ENCODE peak calls at places on chromosomes 1 and 21, in five cellular contexts. U is GM12892, J is gastrocnemius medialis, T is breast epithelium, B is tibial nerve. H is an unnamed sample.

GRCh38 chr1:90973897-90974798 is 47.7 kb downstream of the ZNF644 start:
- DNase-seq in U (no peak), J (no peak), T (no peak), B (no peak), H (no peak)

GRCh38 chr1:206668874-206669410 is 15.8 kb upstream of the MAPKAPK2 start:
- DNase-seq in U (no peak), J (no peak), T (no peak), B (no peak), H (no peak)

GRCh38 chr1:148318123-148318899 is 164.8 kb downstream of the PPIAL4G start:
- DNase-seq in U (no peak), J (no peak), T (no peak), B (no peak), H (peak; percentile 89)

GRCh38 chr1:1272341-1273151 is 1.1 kb downstream of the UBE2J2 start:
- DNase-seq in U (no peak), J (no peak), T (peak; percentile 72), B (no peak), H (no peak)

GRCh38 chr1:155934933-155935590 is 849 bp upstream of the KHDC4 start:
- DNase-seq in U (no peak), J (no peak), T (no peak), B (no peak), H (no peak)

GRCh38 chr1:109312978-109313775 is 6.4 kb upstream of the MYBPHL start:
- DNase-seq in U (no peak), J (no peak), T (no peak), B (no peak), H (no peak)

GRCh38 chr1:209926045-209926444 is 12.0 kb upstream of the SYT14 start:
- DNase-seq in U (no peak), J (no peak), T (no peak), B (no peak), H (no peak)

GRCh38 chr1:173742203-173742886 is 27.6 kb downstream of the KLHL20 start:
- DNase-seq in U (no peak), J (no peak), T (no peak), B (no peak), H (no peak)

GRCh38 chr1:61079898-61080336 is 2.4 kb upstream of the NFIA start:
- DNase-seq in U (no peak), J (peak; percentile 76), T (peak; percentile 62), B (peak; percentile 73), H (peak; percentile 96)

GRCh38 chr1:167599839-167600581 is 30.0 kb upstream of the RCSD1 start:
- DNase-seq in U (peak; percentile 22), J (peak; percentile 38), T (no peak), B (no peak), H (no peak)

GRCh38 chr21:46429754-46430681 is 28.7 kb upstream of the DIP2A start:
- DNase-seq in U (no peak), J (no peak), T (no peak), B (no peak), H (no peak)
- TF ChIP-seq POLR2A in U (no peak), J (no peak), T (no peak), B (no peak), H (no peak)

GRCh38 chr1:202304370-202304769 is 37.4 kb downstream of the UBE2T start:
- DNase-seq in U (no peak), J (no peak), T (no peak), B (no peak), H (no peak)

GRCh38 chr1:202302166-202302565 is 39.6 kb downstream of the UBE2T start:
- DNase-seq in U (no peak), J (no peak), T (no peak), B (no peak), H (no peak)

GRCh38 chr1:202310071-202310725 is 31.5 kb downstream of the UBE2T start:
- DNase-seq in U (no peak), J (no peak), T (no peak), B (no peak), H (no peak)

GRCh38 chr1:202306535-202307345 is 35.0 kb downstream of the UBE2T start:
- DNase-seq in U (no peak), J (no peak), T (no peak), B (no peak), H (no peak)

GRCh38 chr1:202305168-202305567 is 36.6 kb downstream of the UBE2T start:
- DNase-seq in U (no peak), J (no peak), T (no peak), B (no peak), H (no peak)
- TF ChIP-seq POLR2A in U (no peak), J (no peak), T (no peak), B (no peak), H (no peak)

GRCh38 chr1:78651247-78651646 is 1.6 kb downstream of the IFI44 start:
- DNase-seq in U (no peak), J (no peak), T (no peak), B (no peak), H (no peak)

GRCh38 chr1:78650114-78650513 is 483 bp downstream of the IFI44 start:
- DNase-seq in U (no peak), J (no peak), T (no peak), B (no peak), H (no peak)

GRCh38 chr1:78647238-78647637 is 2.4 kb upstream of the IFI44 start:
- DNase-seq in U (no peak), J (no peak), T (no peak), B (no peak), H (no peak)

GRCh38 chr1:78652019-78652560 is 2.5 kb downstream of the IFI44 start:
- DNase-seq in U (no peak), J (no peak), T (no peak), B (no peak), H (no peak)

DNA sequence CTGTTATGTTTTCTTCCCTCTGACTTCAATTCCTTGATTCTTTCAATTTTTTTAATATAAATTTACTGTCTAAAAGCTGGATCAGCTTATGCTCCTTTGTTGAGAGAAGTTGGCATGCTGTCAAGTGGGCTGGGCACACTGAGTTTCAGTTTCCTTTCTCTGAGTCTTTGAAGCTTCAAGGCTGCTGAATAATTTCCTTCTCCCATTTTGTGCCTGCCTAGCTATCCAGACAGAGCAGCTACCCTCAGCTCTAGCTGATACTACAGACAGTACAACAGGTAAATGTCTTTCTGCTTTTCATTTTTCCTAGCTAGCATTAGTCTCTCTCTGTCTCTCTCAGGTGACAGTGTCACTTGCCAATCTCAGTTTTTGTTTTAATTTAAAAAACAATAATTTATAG is at the start of gene IFI44:
- DNase-seq in U (peak; percentile 5), J (peak; percentile 51), T (peak; percentile 68), B (peak; percentile 86), H (no peak)
- TF ChIP-seq POLR2A in U (peak; percentile 76), J (peak; percentile 24), T (no peak), B (no peak), H (no peak)

DNA sequence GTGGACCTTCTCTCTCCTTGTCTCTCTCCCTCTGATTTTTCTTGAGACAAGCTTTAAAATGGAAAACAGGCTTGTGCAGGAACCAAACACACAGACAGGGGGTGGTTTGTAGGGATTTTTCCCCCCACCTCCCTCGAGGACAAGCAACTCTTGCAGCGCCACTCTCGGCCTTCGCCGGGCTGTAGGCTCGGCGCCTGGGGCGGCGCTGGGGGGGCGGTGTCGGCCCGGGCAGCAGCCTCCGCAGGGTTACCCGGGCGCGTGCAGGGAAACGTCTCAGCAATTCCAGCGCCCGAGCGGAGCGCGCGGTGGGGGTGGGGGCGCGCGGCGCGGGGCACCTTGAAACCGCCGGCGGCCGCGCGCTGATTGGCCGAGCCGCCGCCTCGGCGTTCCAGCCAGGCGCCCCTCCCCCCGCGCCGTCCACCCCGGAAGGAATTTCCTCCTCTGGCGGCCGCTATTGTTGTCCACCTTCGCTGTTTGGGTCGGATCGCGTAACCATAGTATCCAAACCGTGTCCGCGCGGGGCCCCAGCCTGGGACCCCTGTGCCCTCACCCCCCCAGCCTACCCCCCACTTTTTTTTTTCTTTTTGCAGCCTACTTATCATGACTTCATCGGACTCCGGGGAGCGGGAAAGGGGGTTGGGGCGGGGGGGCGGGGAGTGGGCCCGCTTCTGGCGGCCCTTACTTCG is 59.8 kb upstream of the ACOT11 start:
- DNase-seq in U (peak; percentile 78), J (peak; percentile 88), T (peak; percentile 93), B (peak; percentile 90), H (peak; percentile 97)
- TF ChIP-seq POLR2A in U (no peak), J (peak; percentile 30), T (no peak), B (no peak), H (no peak)

GRCh38 chr1:64516301-64516700 is 46.4 kb downstream of the CACHD1 start:
- DNase-seq in U (no peak), J (no peak), T (no peak), B (no peak), H (no peak)

GRCh38 chr1:64518692-64519481 is 49.0 kb downstream of the CACHD1 start:
- DNase-seq in U (no peak), J (no peak), T (no peak), B (no peak), H (no peak)

GRCh38 chr1:64515427-64515826 is 45.5 kb downstream of the CACHD1 start:
- DNase-seq in U (no peak), J (peak; percentile 46), T (no peak), B (peak; percentile 29), H (no peak)

GRCh38 chr1:64517640-64518039 is 47.7 kb downstream of the CACHD1 start:
- DNase-seq in U (no peak), J (no peak), T (no peak), B (no peak), H (no peak)

GRCh38 chr1:64516803-64517568 is 47.1 kb downstream of the CACHD1 start:
- DNase-seq in U (no peak), J (no peak), T (no peak), B (no peak), H (no peak)
- TF ChIP-seq POLR2A in U (no peak), J (no peak), T (no peak), B (no peak), H (no peak)

DNA sequence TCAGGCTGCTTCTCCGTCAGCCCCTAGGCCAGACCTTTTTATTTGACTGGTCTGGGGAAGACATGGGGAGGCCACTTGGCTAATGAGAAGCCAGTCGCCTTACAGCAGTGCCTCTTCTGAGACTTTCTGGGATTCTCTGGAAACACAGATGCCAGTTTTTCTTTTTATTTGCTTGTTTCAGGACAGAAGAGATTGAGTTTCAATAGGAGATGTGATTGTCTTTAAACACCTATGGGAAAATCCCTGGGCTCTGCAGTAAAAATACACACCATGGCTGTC is 15.4 kb upstream of the BTG2 start:
- DNase-seq in U (no peak), J (no peak), T (no peak), B (no peak), H (no peak)
- TF ChIP-seq POLR2A in U (no peak), J (no peak), T (no peak), B (no peak), H (no peak)

GRCh38 chr1:228147768-228148167 is 2.0 kb upstream of the GJC2 start:
- DNase-seq in U (no peak), J (no peak), T (no peak), B (no peak), H (no peak)
- TF ChIP-seq POLR2A in U (no peak), J (no peak), T (no peak), B (no peak), H (no peak)

GRCh38 chr1:6026095-6026809 is 19.4 kb upstream of the KCNAB2 start:
- DNase-seq in U (peak; percentile 88), J (peak; percentile 64), T (no peak), B (peak; percentile 44), H (peak; percentile 92)
- TF ChIP-seq POLR2A in U (peak; percentile 83), J (peak; percentile 40), T (no peak), B (no peak), H (no peak)